ENCODE peak calls at places on chromosomes 11 and 22, in eight cellular contexts. N is A549, S is suprapubic skin, J is stomach, Y is transverse colon, O is SK-N-SH, U is ovary, M is HepG2. B is an unnamed sample.
A peak's percentile ranks its signal among the peaks of the same experiment; 100 is the strongest.

GRCh38 chr11:10637629-10638028 is 55.9 kb downstream of the IRAG1 start:
- DNase-seq in M (no peak), Y (no peak), N (no peak), S (no peak), U (no peak), J (no peak), O (no peak), B (no peak)

GRCh38 chr11:121887564-121887963 is 228.5 kb downstream of the BLID start:
- DNase-seq in M (no peak), S (no peak), U (no peak), O (no peak), Y (peak; percentile 13), N (no peak), J (no peak), B (no peak)

GRCh38 chr11:63840356-63841060 is 1.6 kb downstream of the MARK2 start:
- DNase-seq in J (no peak), O (no peak), S (no peak), Y (no peak), M (no peak), U (no peak), N (no peak), B (no peak)

GRCh38 chr22:42683599-42684283 is 34.5 kb upstream of the CYB5R3 start:
- DNase-seq in J (no peak), O (peak; percentile 65), S (peak; percentile 90), Y (peak; percentile 53), U (peak; percentile 38), M (no peak), N (no peak), B (no peak)

GRCh38 chr11:85094795-85095194 is 532.3 kb downstream of the DLG2 start:
- DNase-seq in M (no peak), O (no peak), U (no peak), N (no peak), Y (no peak), J (no peak), S (no peak), B (no peak)

GRCh38 chr11:35404397-35404775 is 15.0 kb downstream of the SLC1A2 start:
- DNase-seq in S (no peak), O (peak; percentile 29), U (no peak), M (peak; percentile 18), N (peak; percentile 54), J (peak; percentile 74), Y (peak; percentile 27), B (no peak)

GRCh38 chr11:4626207-4627105 is 10.8 kb upstream of the OR51D1 start:
- DNase-seq in J (peak; percentile 64), N (peak; percentile 78), M (peak; percentile 45), O (peak; percentile 31), Y (peak; percentile 74), U (peak; percentile 63), S (no peak), B (peak; percentile 62)

GRCh38 chr22:38716827-38717226 is 11.1 kb downstream of the GTPBP1 start:
- DNase-seq in O (no peak), U (no peak), M (no peak), N (no peak), J (no peak), Y (no peak), S (no peak), B (no peak)

GRCh38 chr11:94790771-94791180 is 22.6 kb downstream of the AMOTL1 start:
- DNase-seq in O (no peak), Y (no peak), S (no peak), M (no peak), U (no peak), N (no peak), J (no peak), B (no peak)

GRCh38 chr11:62444271-62444833 is 25.5 kb downstream of the SCGB1A1 start:
- DNase-seq in S (peak; percentile 92), M (no peak), Y (peak; percentile 65), N (no peak), O (peak; percentile 92), U (peak; percentile 74), J (peak; percentile 30), B (peak; percentile 59)

GRCh38 chr11:134360050-134360835 is 28.5 kb downstream of the GLB1L2 start:
- DNase-seq in N (peak; percentile 76), Y (peak; percentile 84), U (peak; percentile 45), O (peak; percentile 98), J (peak; percentile 87), M (peak; percentile 65), S (peak; percentile 70), B (peak; percentile 56)

GRCh38 chr22:49657275-49657973 is 170.2 kb downstream of the BRD1 start:
- DNase-seq in S (peak; percentile 81), O (no peak), N (no peak), U (no peak), Y (peak; percentile 68), M (no peak), J (peak; percentile 48), B (peak; percentile 66)

GRCh38 chr22:48275412-48275811 is 1513.0 kb downstream of the TBC1D22A start:
- DNase-seq in Y (no peak), M (no peak), S (no peak), U (no peak), N (no peak), O (no peak), J (no peak), B (no peak)

DNA sequence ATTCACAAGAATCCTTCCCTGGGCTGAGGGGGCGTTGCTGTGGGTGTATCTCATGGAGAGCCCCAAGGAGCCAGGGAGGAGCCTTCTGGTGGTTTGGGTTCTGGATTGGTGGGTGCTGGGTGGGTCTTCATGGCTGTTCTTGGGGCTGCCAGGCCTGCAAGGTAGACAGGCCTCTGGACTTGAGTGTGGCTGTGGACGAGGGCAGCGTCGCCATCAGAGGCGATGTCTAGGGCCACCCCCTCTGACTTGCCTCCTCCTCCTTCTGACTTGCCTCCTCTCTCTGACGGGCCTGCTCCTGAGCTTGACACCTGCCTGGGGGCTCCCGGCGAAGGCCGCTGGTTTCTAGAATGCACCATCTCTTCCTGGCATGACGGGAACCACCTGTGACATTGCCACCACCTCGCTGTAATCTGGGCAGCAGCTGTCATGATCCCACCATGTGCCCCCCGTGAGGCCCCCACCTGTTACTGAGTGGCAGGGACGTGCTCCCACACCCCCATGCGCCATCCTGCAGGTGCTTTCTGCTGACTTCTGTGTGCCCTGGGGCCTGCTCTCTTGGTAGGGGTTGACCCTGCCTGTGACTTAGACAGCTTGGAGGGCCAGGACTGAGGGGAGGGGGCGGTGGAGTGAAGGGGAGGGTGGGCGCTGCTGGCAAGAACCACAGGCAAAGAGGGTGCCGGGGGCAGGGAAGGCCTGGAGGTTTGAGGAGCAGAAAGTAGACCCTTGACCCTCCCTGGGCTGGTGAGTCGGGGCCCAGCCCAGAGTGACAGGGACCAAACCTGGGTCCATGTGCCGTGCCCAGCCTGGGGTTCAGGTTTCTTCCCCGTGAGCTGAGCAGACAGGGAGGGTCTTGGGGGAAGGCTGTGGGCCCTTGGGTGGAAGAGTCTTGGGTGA is 17.5 kb downstream of the KCNQ1 start:
- DNase-seq in O (no peak), S (no peak), U (no peak), M (no peak), J (peak; percentile 22), Y (no peak), N (no peak), B (no peak)
- TF ChIP-seq CTCF in O (no peak), S (no peak), U (no peak), M (no peak), J (no peak), Y (no peak), N (no peak), B (no peak)

GRCh38 chr11:32434116-32434386 is 1.3 kb downstream of the WT1 start:
- DNase-seq in N (no peak), Y (no peak), S (no peak), O (no peak), M (no peak), J (no peak), U (no peak), B (no peak)
- H3K4me1 ChIP-seq in N (peaks cover 4% of the 10 kb centered on the region), Y (peaks cover 13% of the 10 kb centered on the region), S (peaks cover 56% of the 10 kb centered on the region), O (peaks cover 9% of the 10 kb centered on the region), M (peaks cover 7% of the 10 kb centered on the region), J (peaks cover 32% of the 10 kb centered on the region), U (peaks cover 12% of the 10 kb centered on the region), B (peaks cover 69% of the 10 kb centered on the region)

GRCh38 chr11:21641839-21642238 is 551.0 kb upstream of the ANO5 start:
- DNase-seq in N (no peak), S (no peak), J (no peak), Y (no peak), U (no peak), O (no peak), M (no peak), B (no peak)

GRCh38 chr11:21640491-21640890 is 552.4 kb upstream of the ANO5 start:
- DNase-seq in Y (no peak), O (no peak), N (no peak), M (no peak), U (no peak), S (no peak), J (no peak), B (no peak)

DNA sequence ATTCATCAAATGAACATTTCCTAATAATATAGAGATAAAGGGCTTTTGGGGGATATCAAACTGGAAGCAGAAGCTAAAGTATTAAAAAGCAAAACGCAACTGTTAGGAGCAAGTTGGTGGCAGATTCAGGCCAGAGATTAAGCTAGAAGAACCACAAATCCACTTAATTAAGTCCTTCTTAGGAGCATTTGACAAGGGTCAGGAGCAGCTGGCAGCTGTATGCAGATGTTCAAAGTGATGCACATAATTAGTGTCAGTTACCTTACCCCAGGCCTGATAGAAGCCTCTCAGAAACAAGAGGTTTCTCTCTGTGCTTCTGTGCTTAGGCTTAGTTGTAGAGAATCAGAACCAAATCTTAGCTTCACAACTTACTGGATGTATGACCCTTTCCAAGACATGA is 546.5 kb upstream of the ANO5 start:
- DNase-seq in O (no peak), U (no peak), J (no peak), S (no peak), Y (no peak), M (no peak), N (no peak), B (no peak)
- TF ChIP-seq EP300 in O (no peak), U (no peak), J (no peak), S (no peak), Y (no peak), M (no peak), N (no peak), B (no peak)

GRCh38 chr22:40462195-40462988 is 92.0 kb downstream of the SGSM3 start:
- DNase-seq in M (peak; percentile 9), Y (no peak), J (no peak), N (no peak), S (no peak), U (no peak), O (no peak), B (no peak)

GRCh38 chr22:40463727-40464126 is 93.3 kb downstream of the SGSM3 start:
- DNase-seq in O (no peak), S (no peak), M (no peak), N (no peak), U (no peak), J (no peak), Y (no peak), B (no peak)

GRCh38 chr22:40466976-40467375 is 96.6 kb downstream of the SGSM3 start:
- DNase-seq in O (no peak), S (no peak), M (no peak), Y (no peak), J (no peak), U (no peak), N (no peak), B (no peak)

DNA sequence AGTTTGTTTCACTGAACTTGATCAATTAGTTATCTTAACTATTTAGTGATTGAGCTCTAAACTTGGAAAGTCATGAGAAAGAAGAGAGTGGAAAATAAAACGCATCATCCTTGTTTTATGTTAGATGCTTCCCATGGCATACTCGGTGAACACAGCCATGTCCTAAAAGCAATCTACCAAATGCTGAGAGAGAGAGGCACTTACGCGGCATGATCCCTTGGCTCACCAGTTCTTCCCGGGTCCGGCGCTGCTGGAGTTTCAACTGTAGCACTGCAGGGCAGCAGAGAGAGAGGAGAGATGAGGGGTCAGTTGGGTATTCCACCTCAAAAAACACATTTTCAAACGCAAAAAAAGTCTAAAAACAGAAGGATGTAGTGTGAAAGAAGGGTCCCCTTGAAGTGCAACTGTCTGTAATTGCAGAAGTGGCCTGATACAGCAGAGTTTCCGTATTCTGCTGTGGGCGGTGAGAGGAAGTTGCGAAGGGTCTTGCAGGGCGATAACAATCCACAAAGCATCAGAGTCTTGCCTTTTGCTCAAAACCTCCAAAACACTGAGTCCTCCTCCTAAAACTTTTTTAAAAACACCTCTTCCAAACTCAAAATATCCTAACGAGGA is 92.7 kb downstream of the SGSM3 start:
- DNase-seq in S (no peak), O (no peak), U (no peak), M (no peak), N (no peak), J (no peak), Y (peak; percentile 27), B (no peak)
- TF ChIP-seq CTCF in S (no peak), O (no peak), U (no peak), M (no peak), N (no peak), J (no peak), Y (no peak), B (no peak)